ENCODE peak calls at places on chromosomes 11 and 22, in four cellular contexts. M, D, K and Q are unnamed samples.

GRCh38 chr22:20155330-20156041 is 4.6 kb upstream of the CCDC188 start:
- DNase-seq in M (no peak), D (peak), K (peak), Q (no peak)

GRCh38 chr22:27317156-27317555 is 484.4 kb downstream of the MN1 start:
- DNase-seq in M (no peak), D (no peak), K (no peak), Q (peak)

GRCh38 chr22:23678133-23678532 is 12.7 kb upstream of the RGL4 start:
- DNase-seq in M (no peak), D (no peak), K (no peak), Q (no peak)

GRCh38 chr22:37052386-37053309 is 1.1 kb downstream of the KCTD17 start:
- DNase-seq in M (no peak), D (no peak), K (no peak), Q (no peak)

GRCh38 chr22:41197808-41198585 is 7.1 kb upstream of the L3MBTL2 start:
- DNase-seq in M (no peak), D (peak), K (no peak), Q (peak)

GRCh38 chr22:35971418-35972119 is 57.1 kb downstream of the RBFOX2 start:
- DNase-seq in M (no peak), D (no peak), K (peak), Q (no peak)

GRCh38 chr11:87463486-87464102 is 425.9 kb downstream of the TMEM135 start:
- DNase-seq in M (no peak), D (peak), K (peak), Q (peak)

GRCh38 chr11:45265963-45266692 is 20.0 kb downstream of the SYT13 start:
- DNase-seq in M (no peak), D (no peak), K (no peak), Q (no peak)

GRCh38 chr11:18768472-18768901 is 23.1 kb downstream of the PTPN5 start:
- DNase-seq in M (no peak), D (no peak), K (no peak), Q (no peak)

GRCh38 chr22:25002241-25002985 is 49.9 kb downstream of the KIAA1671 start:
- DNase-seq in M (no peak), D (no peak), K (peak), Q (no peak)

GRCh38 chr11:86888164-86888977 is 66.8 kb downstream of the FZD4 start:
- DNase-seq in M (no peak), D (no peak), K (no peak), Q (no peak)

GRCh38 chr11:60905551-60906113 is 753 bp downstream of the PRPF19 start:
- DNase-seq in M (no peak), D (no peak), K (peak), Q (no peak)

GRCh38 chr22:38863531-38864131 is 8.4 kb downstream of the CBX6 start:
- DNase-seq in M (no peak), D (no peak), K (no peak), Q (no peak)

GRCh38 chr22:25102722-25103121 is 96.9 kb upstream of the CRYBB3 start:
- DNase-seq in M (no peak), D (no peak), K (no peak), Q (no peak)

GRCh38 chr11:98100689-98101088 is 920.1 kb upstream of the CNTN5 start:
- DNase-seq in M (no peak), D (no peak), K (no peak), Q (no peak)

GRCh38 chr11:134231958-134232674 is 7.6 kb downstream of the VPS26B start:
- DNase-seq in M (no peak), D (no peak), K (no peak), Q (no peak)

GRCh38 chr11:77402218-77402556 is 71.7 kb downstream of the PAK1 start:
- DNase-seq in M (no peak), D (no peak), K (no peak), Q (no peak)

GRCh38 chr22:46018859-46019258 is 41.9 kb upstream of the WNT7B start:
- DNase-seq in M (no peak), D (no peak), K (no peak), Q (no peak)

GRCh38 chr11:34198523-34198922 is 93.1 kb downstream of the NAT10 start:
- DNase-seq in M (no peak), D (no peak), K (no peak), Q (no peak)

GRCh38 chr11:132994038-132994502 is 538.2 kb downstream of the OPCML start:
- DNase-seq in M (no peak), D (no peak), K (no peak), Q (no peak)

GRCh38 chr22:41550952-41551491 is 6.8 kb upstream of the POLR3H start:
- DNase-seq in M (no peak), D (no peak), K (no peak), Q (no peak)

GRCh38 chr11:63764201-63764711 is 4.3 kb downstream of the ZFTA start:
- DNase-seq in M (no peak), D (no peak), K (no peak), Q (no peak)

GRCh38 chr11:61174275-61174674 is 13.0 kb upstream of the VPS37C start:
- DNase-seq in M (no peak), D (no peak), K (no peak), Q (no peak)

GRCh38 chr11:117823941-117824420 is 563 bp downstream of the FXYD2 start:
- DNase-seq in M (no peak), D (no peak), K (no peak), Q (no peak)

GRCh38 chr11:15852179-15852578 is 504.2 kb downstream of the SOX6 start:
- DNase-seq in M (no peak), D (peak), K (peak), Q (no peak)

GRCh38 chr11:61654397-61654829 is 25.8 kb upstream of the DAGLA start:
- DNase-seq in M (no peak), D (no peak), K (no peak), Q (no peak)

GRCh38 chr11:105081412-105082150 is 36.4 kb upstream of the CARD16 start:
- DNase-seq in M (peak), D (no peak), K (no peak), Q (no peak)

GRCh38 chr11:118953265-118953664 is 2.8 kb upstream of the UPK2 start:
- DNase-seq in M (peak), D (peak), K (no peak), Q (no peak)

GRCh38 chr11:66011239-66011784 is 496 bp upstream of the CST6 start:
- DNase-seq in M (no peak), D (no peak), K (no peak), Q (no peak)

GRCh38 chr22:30041475-30041874 is 38.8 kb upstream of the HORMAD2 start:
- DNase-seq in M (no peak), D (no peak), K (no peak), Q (no peak)

DNA sequence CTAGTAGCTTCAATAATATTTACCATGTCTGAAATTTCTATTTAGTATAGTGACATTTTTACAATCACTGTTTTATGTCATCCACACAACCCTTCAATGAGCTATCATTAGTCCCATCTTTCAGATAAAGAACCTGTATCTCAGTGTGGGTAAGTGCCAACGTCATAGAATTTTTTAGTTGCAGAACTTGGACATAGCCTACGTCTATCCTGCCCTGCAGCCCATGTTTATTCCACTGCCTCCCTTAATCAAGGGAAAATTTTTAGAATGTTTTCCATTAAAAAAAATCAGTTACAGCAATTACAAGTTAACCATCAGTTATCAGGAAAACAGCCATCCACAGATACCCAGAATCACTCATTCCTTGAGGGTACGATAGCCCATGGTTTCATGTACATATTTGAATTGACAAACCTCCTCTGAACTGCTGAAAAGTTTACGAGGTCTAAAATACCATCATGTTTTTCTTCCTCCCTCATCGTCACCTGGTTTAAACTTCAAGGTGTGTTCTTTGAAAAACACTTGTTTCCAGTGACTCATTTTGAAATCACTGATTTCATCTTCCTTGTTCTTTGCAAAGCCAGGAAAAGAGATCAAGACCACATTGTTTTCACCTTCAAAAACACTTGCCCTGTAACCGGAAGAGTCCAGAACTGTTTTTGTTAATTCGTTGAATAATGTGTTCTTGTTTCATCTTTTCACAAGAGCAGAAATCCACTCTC is 100.9 kb downstream of the FAM76B start:
- DNase-seq in M (no peak), D (no peak), K (no peak), Q (no peak)
- TF ChIP-seq RNF2 in M (no peak), D (no peak), K (no peak), Q (no peak)

GRCh38 chr11:8167796-8168195 is 1.0 kb downstream of the RIC3 start:
- DNase-seq in M (no peak), D (no peak), K (no peak), Q (no peak)

DNA sequence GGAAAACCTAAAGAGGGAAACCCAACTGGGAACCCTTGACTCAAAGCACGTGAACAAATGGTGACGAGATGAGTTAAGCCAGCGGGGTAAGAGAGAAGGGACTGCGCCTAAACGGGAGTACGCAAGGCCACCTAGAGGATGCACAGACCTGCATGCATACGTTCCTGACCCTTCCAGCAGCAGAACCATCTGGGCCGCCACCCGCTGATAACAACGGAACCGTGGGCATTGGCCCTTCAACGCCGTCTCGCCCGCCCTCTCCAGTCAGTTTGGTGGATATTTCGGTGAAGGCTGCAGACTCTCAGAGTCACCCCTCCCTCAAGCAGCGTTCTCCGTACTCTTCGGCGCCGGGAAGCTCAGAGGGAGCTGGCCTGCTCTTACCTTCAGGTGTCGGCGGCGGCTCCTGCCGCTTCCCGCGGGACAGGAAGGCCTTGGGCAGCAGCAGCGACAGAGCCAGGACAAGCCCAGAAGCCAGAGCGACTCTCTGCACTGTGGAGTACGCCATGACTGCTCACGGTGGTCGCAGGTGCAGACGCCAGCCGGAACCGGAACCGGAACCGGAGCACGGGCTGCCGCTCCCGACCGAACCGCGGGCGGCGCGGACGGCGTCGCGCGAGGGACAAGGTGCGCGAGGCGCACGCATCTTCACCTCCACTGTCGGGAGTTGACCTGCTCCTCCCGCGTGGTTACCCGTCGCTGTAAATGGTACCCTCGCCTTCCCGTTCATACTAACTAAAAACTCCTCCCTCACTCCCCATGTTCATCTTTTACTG is at the start of gene RIC3:
- DNase-seq in M (peak), D (no peak), K (no peak), Q (no peak)
- TF ChIP-seq RNF2 in M (no peak), D (no peak), K (no peak), Q (no peak)

DNA sequence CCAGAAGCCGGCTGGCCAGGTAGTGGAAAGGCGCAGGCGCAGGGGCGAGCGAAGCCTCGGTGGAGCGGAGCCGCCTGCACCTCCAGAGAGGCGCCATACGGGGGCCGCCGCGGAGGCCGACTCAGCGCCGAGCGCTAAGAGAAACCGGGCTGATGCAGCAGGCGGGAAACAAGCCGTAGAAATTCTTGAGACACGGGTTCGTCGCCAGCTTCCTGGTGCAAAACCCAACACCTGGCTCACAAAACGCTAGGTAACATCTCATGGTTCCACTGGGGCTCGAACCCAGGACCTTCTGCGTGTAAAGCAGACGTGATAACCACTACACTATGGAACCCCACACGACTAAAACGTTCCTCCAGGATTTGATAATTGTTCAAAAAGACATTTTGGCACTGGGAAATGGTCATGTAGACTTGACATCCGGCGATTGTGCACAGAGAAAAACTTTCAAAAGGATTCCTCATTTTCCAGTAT is 39.1 kb downstream of the OR4D9 start:
- DNase-seq in M (peak), D (peak), K (peak), Q (peak)
- TF ChIP-seq RNF2 in M (no peak), D (peak), K (no peak), Q (no peak)

GRCh38 chr11:108019870-108020540 is 11.3 kb downstream of the CUL5 start:
- DNase-seq in M (no peak), D (peak), K (peak), Q (no peak)
- TF ChIP-seq RNF2 in M (no peak), D (no peak), K (no peak), Q (no peak)

GRCh38 chr11:3153291-3153861 is 11.7 kb downstream of the OSBPL5 start:
- DNase-seq in M (no peak), D (no peak), K (no peak), Q (no peak)
- TF ChIP-seq RNF2 in M (no peak), D (no peak), K (no peak), Q (no peak)